ENCODE peak calls at places on chromosomes 12 and 14, in five cellular contexts. P is adrenal gland, T is GM10248, D is brain microvascular endothelial cell, E is uterus. M is an unnamed sample.

GRCh38 chr12:561908-562593 is 101.2 kb downstream of the NINJ2 start:
- DNase-seq in D (no peak), E (no peak), T (no peak), P (peak; percentile 56), M (no peak)

GRCh38 chr12:56574210-56574609 is 52.6 kb downstream of the RBMS2 start:
- DNase-seq in T (no peak), E (no peak), P (no peak), D (peak; percentile 47), M (no peak)

GRCh38 chr12:39332661-39333175 is 110.2 kb downstream of the KIF21A start:
- DNase-seq in P (no peak), D (no peak), T (no peak), E (no peak), M (no peak)

GRCh38 chr12:104507672-104508071 is 50.9 kb downstream of the CHST11 start:
- DNase-seq in T (no peak), E (no peak), P (no peak), D (no peak), M (no peak)

GRCh38 chr14:52458721-52459085 is 93.6 kb downstream of the TXNDC16 start:
- DNase-seq in P (no peak), D (no peak), T (no peak), E (no peak), M (no peak)

GRCh38 chr12:86254399-86255107 is 1.6 kb downstream of the MGAT4C start:
- DNase-seq in T (no peak), E (no peak), D (no peak), P (no peak), M (no peak)

GRCh38 chr12:23921099-23921846 is 28.2 kb downstream of the SOX5 start:
- DNase-seq in D (no peak), T (no peak), E (no peak), P (no peak), M (no peak)

GRCh38 chr12:108473400-108474055 is 41.5 kb upstream of the FICD start:
- DNase-seq in D (no peak), P (no peak), E (no peak), T (no peak), M (no peak)

GRCh38 chr12:80937391-80938238 is at the start of gene LIN7A:
- DNase-seq in P (peak; percentile 15), T (peak; percentile 19), D (peak; percentile 29), E (peak; percentile 47), M (peak; percentile 56)

GRCh38 chr12:124292385-124292784 is 2.5 kb upstream of the RFLNA start:
- DNase-seq in P (no peak), E (no peak), D (no peak), T (no peak), M (no peak)

GRCh38 chr14:28671425-28671824 is 95.2 kb upstream of the FOXG1 start:
- DNase-seq in D (no peak), T (no peak), P (no peak), E (no peak), M (no peak)

GRCh38 chr14:51472881-51473280 is 178.8 kb upstream of the FRMD6 start:
- DNase-seq in E (no peak), D (no peak), P (no peak), T (no peak), M (no peak)

GRCh38 chr12:34398706-34399630 is 376.7 kb downstream of the ALG10 start:
- DNase-seq in D (no peak), T (peak; percentile 2), P (peak; percentile 10), E (peak; percentile 3), M (no peak)

GRCh38 chr14:25180221-25180620 is 130.3 kb upstream of the STXBP6 start:
- DNase-seq in P (no peak), D (no peak), T (no peak), E (no peak), M (no peak)

GRCh38 chr12:108356902-108357806 is 18.0 kb upstream of the CMKLR1 start:
- DNase-seq in D (no peak), P (no peak), T (no peak), E (no peak), M (no peak)

GRCh38 chr12:28104893-28105864 is 85.1 kb upstream of the CCDC91 start:
- DNase-seq in T (no peak), E (no peak), D (no peak), P (no peak), M (no peak)

GRCh38 chr14:96362071-96362964 is 823 bp downstream of the ATG2B start:
- DNase-seq in E (no peak), T (peak; percentile 60), P (peak; percentile 36), D (peak; percentile 12), M (peak; percentile 37)

GRCh38 chr14:48536318-48536717 is 860.9 kb upstream of the MDGA2 start:
- DNase-seq in T (no peak), E (no peak), D (no peak), P (no peak), M (no peak)

GRCh38 chr12:109822951-109823411 is 10.2 kb downstream of the TRPV4 start:
- DNase-seq in D (no peak), E (no peak), P (peak; percentile 84), T (no peak), M (no peak)

GRCh38 chr12:106918746-106919145 is 37.0 kb upstream of the TMEM263 start:
- DNase-seq in D (peak; percentile 13), E (no peak), T (no peak), P (no peak), M (peak; percentile 56)

GRCh38 chr14:90513151-90514014 is 116.6 kb downstream of the CALM1 start:
- DNase-seq in P (no peak), E (peak; percentile 46), T (no peak), D (no peak), M (peak; percentile 88)

GRCh38 chr14:89378119-89378518 is 38.9 kb downstream of the FOXN3 start:
- DNase-seq in T (peak; percentile 57), D (peak; percentile 94), E (no peak), P (peak; percentile 28), M (no peak)

GRCh38 chr14:99199854-99200653 is 71.9 kb downstream of the BCL11B start:
- DNase-seq in T (no peak), P (no peak), E (no peak), D (no peak), M (no peak)

GRCh38 chr14:68127166-68127565 is 307.6 kb downstream of the RAD51B start:
- DNase-seq in E (no peak), P (no peak), D (no peak), T (no peak), M (no peak)

GRCh38 chr12:48980953-48981756 is 3.0 kb downstream of the WNT1 start:
- DNase-seq in P (no peak), D (no peak), E (no peak), T (peak; percentile 49), M (peak; percentile 78)

GRCh38 chr12:94973202-94973601 is 30.3 kb downstream of the NDUFA12 start:
- DNase-seq in D (no peak), P (no peak), T (no peak), E (no peak), M (no peak)